ENCODE peak calls at places on chromosomes 3 and 15, in four cellular contexts. E, N, R and O are unnamed samples.

GRCh38 chr15:52013151-52013791 is 5.7 kb upstream of the MAPK6 start:
- DNase-seq in E (peak), N (no peak), R (peak), O (no peak)

GRCh38 chr3:114336122-114336697 is 42.4 kb downstream of the TIGIT start:
- DNase-seq in N (no peak), R (peak), E (peak), O (no peak)

GRCh38 chr3:138441742-138442141 is 7.3 kb downstream of the ESYT3 start:
- DNase-seq in R (no peak), E (no peak), N (peak), O (no peak)

GRCh38 chr3:42063886-42064285 is 27.3 kb upstream of the TRAK1 start:
- DNase-seq in R (peak), N (peak), E (no peak), O (no peak)

GRCh38 chr3:11661827-11662226 is 18.1 kb upstream of the VGLL4 start:
- DNase-seq in R (peak), E (peak), N (no peak), O (no peak)

GRCh38 chr3:29183346-29184087 is 97.4 kb upstream of the RBMS3 start:
- DNase-seq in E (no peak), N (no peak), R (peak), O (no peak)

GRCh38 chr15:75639191-75639708 is 774 bp downstream of the IMP3 start:
- DNase-seq in E (peak), N (no peak), R (peak), O (no peak)

GRCh38 chr15:26891448-26891881 is 24.6 kb downstream of the GABRA5 start:
- DNase-seq in E (peak), R (peak), N (peak), O (peak)

GRCh38 chr15:45376967-45377629 is 1.2 kb downstream of the GATM start:
- DNase-seq in N (no peak), R (no peak), E (no peak), O (no peak)

DNA sequence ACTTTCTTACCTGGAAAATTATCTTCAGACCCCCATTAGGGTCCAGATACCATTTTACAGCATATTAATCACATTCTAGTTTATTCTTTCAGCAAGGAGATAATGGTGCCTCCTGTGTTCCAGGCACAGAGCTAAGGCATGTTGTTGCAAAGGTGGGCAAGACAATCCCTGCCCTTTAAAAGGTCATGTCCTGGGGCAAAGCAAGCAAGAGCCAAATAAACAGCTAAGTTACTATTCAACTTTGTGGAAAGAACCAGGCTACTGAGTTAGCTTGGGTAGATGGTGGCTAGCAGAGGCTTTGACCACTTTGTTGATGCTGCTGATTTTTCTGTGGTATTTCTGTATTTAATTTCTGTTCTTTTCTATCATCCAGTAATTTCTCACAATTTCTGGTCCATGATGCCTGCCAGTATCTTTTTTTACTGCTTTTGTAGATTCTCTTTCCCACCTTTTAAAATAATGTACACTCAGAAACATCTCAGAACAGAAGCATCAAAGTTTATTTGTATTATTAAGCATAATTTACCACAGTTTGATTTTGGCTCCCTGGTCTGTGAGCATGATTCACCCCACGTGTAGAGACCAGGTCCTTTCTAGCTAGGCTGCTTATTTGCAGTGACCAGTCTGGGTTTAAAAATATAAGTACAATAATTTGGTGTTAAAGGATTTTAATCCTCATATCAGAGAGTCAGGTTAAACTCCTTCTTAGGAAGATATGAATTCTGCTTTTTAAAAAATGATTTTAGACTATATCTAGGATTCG is 71.5 kb downstream of the LRRC28 start:
- DNase-seq in R (peak), E (no peak), N (no peak), O (no peak)
- H3K4me2 ChIP-seq in R (peak), E (no peak), N (no peak), O (no peak)

GRCh38 chr15:62942411-62942810 is 100.1 kb upstream of the TPM1 start:
- DNase-seq in R (no peak), N (no peak), E (no peak), O (no peak)
- H3K27ac ChIP-seq in R (peak), N (peak), E (no peak), O (no peak)

GRCh38 chr3:65689436-65689835 is 349.3 kb downstream of the MAGI1 start:
- DNase-seq in R (no peak), E (no peak), N (peak), O (no peak)
- TF ChIP-seq CTCF in R (no peak), E (no peak), N (no peak), O (peak)

DNA sequence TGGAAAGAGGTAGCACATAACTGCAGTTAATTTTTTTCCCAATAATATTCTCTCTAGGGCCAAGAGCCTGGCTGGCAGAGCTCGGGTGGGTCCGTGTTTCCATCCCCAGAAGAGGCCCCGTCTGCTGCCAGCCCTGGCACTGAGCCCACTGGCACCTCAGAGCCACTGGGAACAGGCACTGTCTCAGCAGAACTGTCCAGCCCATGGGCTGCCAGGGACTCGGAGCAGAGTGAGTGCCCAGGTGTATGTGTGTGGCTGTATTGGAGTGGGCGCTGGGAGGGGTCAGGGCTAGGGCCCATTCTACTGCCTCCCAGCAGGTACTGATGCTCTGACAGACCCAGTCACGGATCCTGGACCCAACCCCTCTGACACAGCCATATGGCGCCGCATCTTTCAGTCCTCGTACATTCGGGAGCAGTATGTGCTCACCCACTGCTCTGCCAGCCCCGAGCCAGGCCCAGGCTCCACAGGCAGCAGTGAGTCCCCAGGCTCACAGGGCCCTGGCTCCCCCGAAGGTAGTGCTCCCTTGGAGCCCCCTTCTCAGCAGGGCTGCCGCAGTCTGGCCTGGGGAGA is 8.9 kb downstream of the VWA5B2 start:
- DNase-seq in R (no peak), N (peak), E (no peak), O (no peak)
- H3K4me2 ChIP-seq in R (no peak), N (no peak), E (no peak), O (no peak)